ENCODE peak calls at places on chromosomes 2 and 18, in four cellular contexts. One of them, this sample, is unnamed. For H3K4me1, the result is how much of the 10 kb centered on the place peaks cover.

GRCh38 chr2:202760848-202761247 is 110.7 kb downstream of the ICA1L start:
- DNase-seq in uterus: no peak
- DNase-seq in Peyer's patch: no peak
- DNase-seq in IMR-90: no peak
- DNase-seq in this sample: no peak

GRCh38 chr2:227413371-227413770 is 25.6 kb upstream of the SCYGR1 start:
- DNase-seq in Peyer's patch: no peak
- DNase-seq in IMR-90: no peak
- DNase-seq in uterus: no peak
- DNase-seq in this sample: no peak

GRCh38 chr2:217653240-217653639 is 349.6 kb downstream of the TNS1 start:
- DNase-seq in uterus: peak
- DNase-seq in IMR-90: peak
- DNase-seq in Peyer's patch: no peak
- DNase-seq in this sample: no peak

GRCh38 chr2:30694286-30695055 is 112.8 kb downstream of the CAPN13 start:
- DNase-seq in IMR-90: peak
- DNase-seq in Peyer's patch: no peak
- DNase-seq in uterus: no peak
- DNase-seq in this sample: no peak

GRCh38 chr2:190744041-190744440 is 95.2 kb downstream of the NAB1 start:
- DNase-seq in IMR-90: no peak
- DNase-seq in uterus: no peak
- DNase-seq in Peyer's patch: no peak
- DNase-seq in this sample: no peak

GRCh38 chr18:41370740-41371623 is 584.1 kb upstream of the PIK3C3 start:
- DNase-seq in Peyer's patch: no peak
- DNase-seq in uterus: no peak
- DNase-seq in IMR-90: no peak
- DNase-seq in this sample: no peak

GRCh38 chr2:189113963-189114362 is 65.6 kb downstream of the COL5A2 start:
- DNase-seq in Peyer's patch: no peak
- DNase-seq in uterus: no peak
- DNase-seq in IMR-90: peak
- DNase-seq in this sample: no peak

GRCh38 chr18:55439036-55439435 is 149.0 kb downstream of the TCF4 start:
- DNase-seq in Peyer's patch: no peak
- DNase-seq in IMR-90: no peak
- DNase-seq in uterus: no peak
- DNase-seq in this sample: no peak

GRCh38 chr18:7158201-7158600 is 40.6 kb upstream of the LAMA1 start:
- DNase-seq in Peyer's patch: no peak
- DNase-seq in IMR-90: peak
- DNase-seq in uterus: no peak
- DNase-seq in this sample: no peak

GRCh38 chr2:223585691-223586090 is 16.5 kb downstream of the SCG2 start:
- DNase-seq in IMR-90: peak
- DNase-seq in uterus: no peak
- DNase-seq in Peyer's patch: no peak
- DNase-seq in this sample: no peak

GRCh38 chr18:8262221-8262620 is 347.0 kb upstream of the RAB12 start:
- DNase-seq in Peyer's patch: no peak
- DNase-seq in uterus: no peak
- DNase-seq in IMR-90: no peak
- DNase-seq in this sample: no peak

GRCh38 chr2:64751286-64752260 is 97.9 kb upstream of the SERTAD2 start:
- DNase-seq in Peyer's patch: peak
- DNase-seq in uterus: peak
- DNase-seq in IMR-90: peak
- DNase-seq in this sample: peak

GRCh38 chr2:20575414-20575813 is 75.5 kb downstream of the HS1BP3 start:
- DNase-seq in IMR-90: no peak
- DNase-seq in Peyer's patch: no peak
- DNase-seq in uterus: no peak
- DNase-seq in this sample: no peak
- H3K4me1 ChIP-seq in IMR-90: under half
- H3K4me1 ChIP-seq in Peyer's patch: under half
- H3K4me1 ChIP-seq in uterus: under half
- H3K4me1 ChIP-seq in this sample: under half

DNA sequence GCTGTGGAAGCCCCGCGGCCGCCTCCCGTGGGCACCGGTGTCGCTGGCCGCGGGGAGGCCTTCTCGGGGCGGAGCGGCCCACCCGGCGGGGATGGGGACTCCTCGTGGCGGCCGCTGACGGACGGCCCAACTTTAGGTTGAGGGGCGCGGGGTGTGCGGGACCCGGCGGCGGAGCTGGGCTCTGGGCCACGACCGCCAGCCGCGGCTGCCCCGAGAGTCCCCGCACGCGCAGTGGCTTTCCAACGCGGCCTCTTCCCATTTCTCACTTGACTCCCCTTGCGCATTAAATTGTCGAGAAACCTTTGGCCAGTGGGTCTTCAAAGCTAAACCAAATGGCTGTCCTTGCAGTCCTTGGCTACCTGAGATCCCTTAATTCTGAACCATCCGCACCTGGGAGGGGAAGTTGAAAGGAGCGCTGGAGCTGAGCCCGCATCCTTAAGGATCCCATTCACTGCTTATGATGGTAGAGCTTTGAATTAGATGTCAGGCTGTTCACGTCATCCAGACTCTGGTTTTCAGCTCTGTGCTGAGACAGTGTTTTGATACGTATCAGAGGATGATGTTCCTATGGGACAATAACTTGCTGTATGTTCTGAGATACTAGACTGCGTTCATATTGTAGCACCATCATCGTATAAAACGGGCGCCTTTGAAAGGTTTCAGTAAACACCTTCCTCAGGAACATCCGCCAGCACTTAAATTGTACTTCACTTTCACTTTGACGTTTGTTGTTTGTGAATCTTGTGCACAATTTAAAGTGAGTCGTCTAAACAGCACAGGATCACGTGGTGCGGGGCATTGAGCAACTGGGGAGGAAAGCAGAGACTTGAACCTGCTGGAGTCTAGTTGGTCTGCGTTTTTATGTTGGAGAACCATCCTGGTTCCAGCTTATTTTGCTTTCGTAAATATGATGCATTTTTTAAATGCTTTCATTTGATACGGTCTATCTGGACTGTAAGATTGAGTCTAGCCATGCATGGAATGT is 874 bp downstream of the CLIP4 start:
- DNase-seq in Peyer's patch: no peak
- DNase-seq in IMR-90: peak
- DNase-seq in uterus: peak
- DNase-seq in this sample: peak
- TF ChIP-seq POLR2A in Peyer's patch: no peak
- TF ChIP-seq POLR2A in IMR-90: peak
- TF ChIP-seq POLR2A in uterus: no peak
- TF ChIP-seq POLR2A in this sample: peak

DNA sequence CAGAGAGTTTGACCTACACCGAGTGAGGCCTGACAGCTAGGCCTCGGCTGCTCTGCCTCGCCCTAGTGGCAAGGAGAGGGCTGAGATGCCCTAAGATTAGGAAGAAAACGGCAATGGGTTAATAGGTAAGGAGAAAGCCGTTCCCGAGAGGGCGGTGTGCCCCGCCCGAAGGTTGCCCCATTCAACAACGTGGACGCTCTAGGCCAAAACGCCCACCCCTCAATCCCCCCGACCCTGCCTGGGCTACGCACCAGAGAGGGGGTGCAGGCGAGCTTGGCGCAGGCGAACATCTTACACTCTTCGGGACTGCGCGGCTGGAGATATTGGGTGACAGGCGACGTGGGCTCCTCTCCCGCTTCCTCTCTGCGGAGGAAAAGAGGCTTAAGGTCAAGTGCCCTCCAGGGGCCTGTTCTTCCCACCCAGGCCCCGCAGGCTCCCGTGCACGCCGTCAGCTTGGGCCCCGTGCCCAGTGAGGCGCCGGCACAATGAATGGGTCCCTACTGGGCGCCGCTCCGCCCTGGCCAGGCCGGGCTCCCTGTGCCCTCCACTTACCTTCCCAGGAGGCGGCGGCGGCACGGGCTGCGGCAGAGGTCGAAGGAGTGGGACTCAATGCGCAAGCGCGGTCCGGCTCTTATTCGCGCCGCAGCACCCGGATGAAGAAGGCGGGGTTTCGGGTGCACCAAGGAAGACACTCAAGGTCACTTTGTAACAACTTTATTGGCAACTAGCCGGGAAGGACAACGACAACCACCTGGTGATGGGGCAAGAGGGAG is at the start of gene ATP5MC3:
- DNase-seq in uterus: peak
- DNase-seq in IMR-90: peak
- DNase-seq in Peyer's patch: peak
- DNase-seq in this sample: peak
- TF ChIP-seq CTCF in uterus: no peak
- TF ChIP-seq CTCF in IMR-90: peak
- TF ChIP-seq CTCF in Peyer's patch: peak
- TF ChIP-seq CTCF in this sample: no peak

DNA sequence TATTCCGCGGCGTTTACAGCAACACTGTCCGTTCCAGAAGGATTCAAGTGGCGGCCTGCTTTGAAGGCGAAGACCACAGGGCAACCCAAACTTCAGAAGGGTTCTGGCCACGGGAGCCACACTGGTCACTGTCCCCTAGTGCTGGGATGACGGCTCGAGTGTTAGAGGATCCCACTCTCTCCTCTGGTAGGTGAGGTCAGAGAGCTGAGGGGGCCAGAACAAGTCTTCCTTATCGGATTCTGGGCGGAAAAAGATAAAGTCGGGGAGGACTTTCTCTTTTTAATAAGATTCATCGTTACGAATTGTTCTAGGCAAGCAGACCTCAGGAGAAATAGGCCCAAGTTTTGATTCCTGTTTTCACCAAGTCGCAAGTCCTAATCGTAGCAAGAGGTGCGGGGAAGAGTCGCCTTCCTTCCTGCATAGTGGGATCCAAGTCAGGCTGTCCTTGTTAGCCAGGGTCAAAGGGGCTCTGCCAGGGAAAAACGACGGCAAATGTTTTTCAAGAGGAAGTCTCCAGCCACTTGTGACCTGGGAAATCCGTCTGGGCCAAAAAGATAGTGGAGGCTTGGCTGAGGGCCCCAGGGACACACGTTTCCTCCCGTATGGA is 862 bp upstream of the MYL12A start:
- DNase-seq in IMR-90: no peak
- DNase-seq in uterus: peak
- DNase-seq in Peyer's patch: peak
- DNase-seq in this sample: peak
- H3K4me1 ChIP-seq in IMR-90: under half
- H3K4me1 ChIP-seq in uterus: under half
- H3K4me1 ChIP-seq in Peyer's patch: under half
- H3K4me1 ChIP-seq in this sample: under half

DNA sequence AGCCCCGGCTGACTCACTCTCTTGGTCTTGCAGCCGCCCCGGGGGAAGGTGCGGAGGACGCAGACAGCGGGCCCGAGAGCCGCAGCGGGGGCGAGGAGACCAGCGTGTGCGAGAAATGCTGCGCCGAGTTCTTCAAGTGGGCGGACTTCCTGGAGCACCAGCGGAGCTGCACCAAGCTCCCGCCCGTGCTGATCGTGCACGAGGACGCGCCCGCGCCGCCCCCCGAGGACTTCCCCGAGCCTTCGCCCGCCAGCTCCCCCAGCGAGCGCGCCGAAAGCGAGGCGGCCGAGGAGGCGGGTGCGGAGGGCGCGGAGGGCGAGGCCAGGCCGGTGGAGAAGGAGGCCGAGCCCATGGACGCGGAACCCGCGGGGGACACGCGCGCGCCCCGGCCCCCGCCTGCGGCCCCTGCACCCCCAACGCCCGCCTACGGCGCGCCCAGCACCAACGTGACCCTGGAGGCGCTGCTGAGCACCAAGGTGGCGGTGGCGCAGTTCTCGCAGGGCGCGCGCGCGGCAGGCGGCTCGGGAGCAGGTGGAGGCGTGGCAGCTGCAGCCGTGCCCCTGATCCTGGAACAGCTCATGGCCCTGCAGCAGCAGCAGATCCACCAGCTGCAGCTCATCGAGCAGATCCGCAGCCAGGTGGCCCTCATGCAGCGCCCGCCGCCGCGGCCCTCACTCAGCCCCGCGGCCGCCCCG is 12.6 kb downstream of the SALL3 start:
- DNase-seq in uterus: no peak
- DNase-seq in IMR-90: no peak
- DNase-seq in Peyer's patch: no peak
- DNase-seq in this sample: no peak
- TF ChIP-seq POLR2A in uterus: no peak
- TF ChIP-seq POLR2A in IMR-90: no peak
- TF ChIP-seq POLR2A in Peyer's patch: no peak
- TF ChIP-seq POLR2A in this sample: no peak

DNA sequence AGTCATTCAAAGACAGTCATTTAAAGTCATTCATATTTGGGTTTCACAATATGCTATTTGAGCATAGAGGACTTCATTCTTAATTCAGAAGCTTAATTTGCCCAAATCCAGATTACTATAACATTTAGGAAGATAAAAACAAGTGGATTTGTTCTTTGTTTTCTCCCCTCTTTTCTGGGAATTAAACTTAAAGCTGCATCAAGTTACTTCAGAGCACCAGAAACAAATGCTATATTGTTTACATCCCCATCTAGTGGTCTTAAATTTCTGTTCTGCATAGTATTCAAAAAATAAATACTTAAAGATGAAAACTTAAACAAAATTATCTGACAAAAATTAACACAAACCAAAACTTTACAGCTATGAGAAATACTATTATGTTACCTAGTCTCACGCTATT is 34.7 kb upstream of the MARCHF7 start:
- DNase-seq in Peyer's patch: no peak
- DNase-seq in uterus: no peak
- DNase-seq in IMR-90: peak
- DNase-seq in this sample: no peak
- TF ChIP-seq CTCF in Peyer's patch: no peak
- TF ChIP-seq CTCF in uterus: peak
- TF ChIP-seq CTCF in IMR-90: peak
- TF ChIP-seq CTCF in this sample: no peak

GRCh38 chr2:105582952-105583660 is 161.6 kb upstream of the NCK2 start:
- DNase-seq in uterus: no peak
- DNase-seq in Peyer's patch: no peak
- DNase-seq in IMR-90: no peak
- DNase-seq in this sample: no peak

GRCh38 chr2:105580870-105581567 is 163.7 kb upstream of the NCK2 start:
- DNase-seq in uterus: no peak
- DNase-seq in IMR-90: no peak
- DNase-seq in Peyer's patch: no peak
- DNase-seq in this sample: no peak

GRCh38 chr2:105581568-105581944 is 163.2 kb upstream of the NCK2 start:
- DNase-seq in uterus: no peak
- DNase-seq in Peyer's patch: no peak
- DNase-seq in IMR-90: no peak
- DNase-seq in this sample: no peak

GRCh38 chr2:105584437-105585010 is 160.2 kb upstream of the NCK2 start:
- DNase-seq in uterus: no peak
- DNase-seq in IMR-90: no peak
- DNase-seq in Peyer's patch: no peak
- DNase-seq in this sample: no peak
- H3K4me1 ChIP-seq in uterus: under half
- H3K4me1 ChIP-seq in IMR-90: under half
- H3K4me1 ChIP-seq in Peyer's patch: under half
- H3K4me1 ChIP-seq in this sample: under half

GRCh38 chr18:46470714-46471113 is 186.3 kb downstream of the LOXHD1 start:
- DNase-seq in IMR-90: no peak
- DNase-seq in uterus: no peak
- DNase-seq in Peyer's patch: no peak
- DNase-seq in this sample: no peak
- TF ChIP-seq POLR2A in IMR-90: no peak
- TF ChIP-seq POLR2A in uterus: no peak
- TF ChIP-seq POLR2A in Peyer's patch: no peak
- TF ChIP-seq POLR2A in this sample: no peak